ENCODE peak calls at places on chromosomes 6 and 20, in six cellular contexts. One of them, this sample, is unnamed.

GRCh38 chr6:57224769-57225515 is 2.8 kb upstream of the RAB23 start:
- DNase-seq in vagina: no peak
- DNase-seq in Peyer's patch: no peak
- DNase-seq in adrenal gland: no peak
- DNase-seq in tibial artery: no peak
- DNase-seq in body of pancreas: no peak
- DNase-seq in this sample: peak; percentile 68

GRCh38 chr20:38076548-38076947 is 43.0 kb downstream of the RPRD1B start:
- DNase-seq in vagina: no peak
- DNase-seq in Peyer's patch: no peak
- DNase-seq in adrenal gland: no peak
- DNase-seq in tibial artery: no peak
- DNase-seq in body of pancreas: no peak
- DNase-seq in this sample: no peak

GRCh38 chr6:111784423-111784822 is 88.8 kb downstream of the FYN start:
- DNase-seq in vagina: no peak
- DNase-seq in Peyer's patch: no peak
- DNase-seq in adrenal gland: no peak
- DNase-seq in tibial artery: no peak
- DNase-seq in body of pancreas: no peak
- DNase-seq in this sample: peak; percentile 36

GRCh38 chr20:34180460-34181108 is 60.6 kb upstream of the ASIP start:
- DNase-seq in vagina: no peak
- DNase-seq in Peyer's patch: no peak
- DNase-seq in adrenal gland: no peak
- DNase-seq in tibial artery: no peak
- DNase-seq in body of pancreas: peak; percentile 21
- DNase-seq in this sample: no peak

GRCh38 chr20:39523405-39523804 is 561.3 kb downstream of the DHX35 start:
- DNase-seq in vagina: no peak
- DNase-seq in Peyer's patch: no peak
- DNase-seq in adrenal gland: no peak
- DNase-seq in tibial artery: no peak
- DNase-seq in body of pancreas: no peak
- DNase-seq in this sample: no peak

GRCh38 chr20:62627901-62628612 is 14.2 kb upstream of the SLCO4A1 start:
- DNase-seq in vagina: no peak
- DNase-seq in Peyer's patch: peak; percentile 69
- DNase-seq in adrenal gland: no peak
- DNase-seq in tibial artery: no peak
- DNase-seq in body of pancreas: no peak
- DNase-seq in this sample: peak; percentile 34

GRCh38 chr20:49964964-49965780 is 17.6 kb upstream of the SNAI1 start:
- DNase-seq in vagina: no peak
- DNase-seq in Peyer's patch: no peak
- DNase-seq in adrenal gland: no peak
- DNase-seq in tibial artery: no peak
- DNase-seq in body of pancreas: no peak
- DNase-seq in this sample: no peak

GRCh38 chr20:1204547-1204946 is 1.3 kb downstream of the C20orf202 start:
- DNase-seq in vagina: no peak
- DNase-seq in Peyer's patch: no peak
- DNase-seq in adrenal gland: no peak
- DNase-seq in tibial artery: no peak
- DNase-seq in body of pancreas: no peak
- DNase-seq in this sample: no peak

GRCh38 chr6:37303891-37304503 is 46.1 kb upstream of the TMEM217 start:
- DNase-seq in vagina: no peak
- DNase-seq in Peyer's patch: no peak
- DNase-seq in adrenal gland: no peak
- DNase-seq in tibial artery: no peak
- DNase-seq in body of pancreas: no peak
- DNase-seq in this sample: peak; percentile 65

GRCh38 chr6:1870902-1871301 is 261.2 kb downstream of the FOXC1 start:
- DNase-seq in vagina: no peak
- DNase-seq in Peyer's patch: no peak
- DNase-seq in adrenal gland: no peak
- DNase-seq in tibial artery: no peak
- DNase-seq in body of pancreas: no peak
- DNase-seq in this sample: no peak

GRCh38 chr6:147268254-147268653 is 64.0 kb downstream of the STXBP5 start:
- DNase-seq in vagina: no peak
- DNase-seq in Peyer's patch: no peak
- DNase-seq in adrenal gland: no peak
- DNase-seq in tibial artery: no peak
- DNase-seq in body of pancreas: no peak
- DNase-seq in this sample: no peak

GRCh38 chr6:11273406-11274065 is 41.1 kb upstream of the NEDD9 start:
- DNase-seq in vagina: no peak
- DNase-seq in Peyer's patch: no peak
- DNase-seq in adrenal gland: no peak
- DNase-seq in tibial artery: no peak
- DNase-seq in body of pancreas: no peak
- DNase-seq in this sample: no peak

GRCh38 chr6:6712979-6713514 is 124.5 kb downstream of the LY86 start:
- DNase-seq in vagina: no peak
- DNase-seq in Peyer's patch: no peak
- DNase-seq in adrenal gland: no peak
- DNase-seq in tibial artery: no peak
- DNase-seq in body of pancreas: no peak
- DNase-seq in this sample: no peak

GRCh38 chr20:38043512-38044300 is 10.2 kb downstream of the RPRD1B start:
- DNase-seq in vagina: no peak
- DNase-seq in Peyer's patch: no peak
- DNase-seq in adrenal gland: no peak
- DNase-seq in tibial artery: no peak
- DNase-seq in body of pancreas: no peak
- DNase-seq in this sample: peak; percentile 93

DNA sequence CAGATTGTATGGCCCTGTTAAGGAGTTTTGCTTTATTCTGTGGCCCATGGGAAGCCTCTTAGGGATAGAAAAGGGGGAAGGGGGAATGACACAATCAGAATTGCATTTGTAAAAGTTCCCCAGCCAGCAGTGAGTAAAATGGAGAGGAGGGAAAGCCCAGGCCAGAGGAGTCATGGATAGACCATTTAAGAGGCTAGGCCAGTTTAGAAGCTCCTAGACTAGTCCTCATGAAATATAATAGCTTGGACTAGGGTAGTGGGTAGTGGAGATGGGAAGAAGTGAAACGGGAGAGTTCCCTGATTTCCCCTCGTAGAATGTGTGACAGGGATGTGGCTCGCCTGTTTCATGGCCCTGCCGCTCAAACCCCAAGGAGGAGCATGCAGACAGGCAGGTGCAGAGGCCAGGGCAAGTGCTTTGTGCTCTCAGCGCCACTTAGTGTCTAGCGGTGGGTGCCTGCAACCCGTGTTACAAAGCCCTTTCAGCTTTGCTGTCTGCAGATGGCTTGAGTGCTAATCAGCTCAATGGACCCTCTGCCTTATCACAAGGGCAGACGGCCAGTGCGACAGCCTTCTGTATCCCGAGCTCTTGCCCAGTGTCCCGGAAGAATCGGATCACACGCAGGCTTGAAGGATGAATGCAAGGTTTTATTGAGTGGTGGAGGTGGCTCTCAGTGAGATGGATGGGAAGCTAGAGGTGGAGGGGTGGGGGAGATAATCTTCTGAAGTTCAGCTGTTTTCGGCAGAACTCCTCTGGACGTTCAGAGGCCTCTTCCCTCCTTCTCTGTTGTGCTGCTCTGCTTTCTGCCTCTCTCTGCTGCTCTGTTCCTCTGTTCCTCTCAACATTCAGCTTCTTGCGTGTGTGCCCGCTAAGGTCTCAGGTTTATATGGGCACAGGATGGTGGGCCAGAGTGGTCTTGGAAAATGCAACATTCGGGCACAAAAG is 141.1 kb downstream of the CEP57L1 start:
- DNase-seq in vagina: no peak
- DNase-seq in Peyer's patch: no peak
- DNase-seq in adrenal gland: no peak
- DNase-seq in tibial artery: no peak
- DNase-seq in body of pancreas: peak; percentile 72
- DNase-seq in this sample: no peak
- TF ChIP-seq CTCF in vagina: no peak
- TF ChIP-seq CTCF in Peyer's patch: peak; percentile 70
- TF ChIP-seq CTCF in adrenal gland: no peak
- TF ChIP-seq CTCF in tibial artery: no peak
- TF ChIP-seq CTCF in body of pancreas: peak; percentile 19
- TF ChIP-seq CTCF in this sample: no peak

GRCh38 chr6:116064626-116065025 is 3.9 kb upstream of the FRK start:
- DNase-seq in vagina: no peak
- DNase-seq in Peyer's patch: no peak
- DNase-seq in adrenal gland: no peak
- DNase-seq in tibial artery: no peak
- DNase-seq in body of pancreas: no peak
- DNase-seq in this sample: no peak

GRCh38 chr6:116057766-116058165 is 2.9 kb downstream of the FRK start:
- DNase-seq in vagina: no peak
- DNase-seq in Peyer's patch: no peak
- DNase-seq in adrenal gland: no peak
- DNase-seq in tibial artery: no peak
- DNase-seq in body of pancreas: no peak
- DNase-seq in this sample: no peak

GRCh38 chr6:116062496-116062895 is 1.8 kb upstream of the FRK start:
- DNase-seq in vagina: no peak
- DNase-seq in Peyer's patch: no peak
- DNase-seq in adrenal gland: no peak
- DNase-seq in tibial artery: no peak
- DNase-seq in body of pancreas: no peak
- DNase-seq in this sample: no peak

GRCh38 chr6:116059713-116060571 is 749 bp downstream of the FRK start:
- DNase-seq in vagina: no peak
- DNase-seq in Peyer's patch: no peak
- DNase-seq in adrenal gland: no peak
- DNase-seq in tibial artery: no peak
- DNase-seq in body of pancreas: peak; percentile 53
- DNase-seq in this sample: peak; percentile 43

DNA sequence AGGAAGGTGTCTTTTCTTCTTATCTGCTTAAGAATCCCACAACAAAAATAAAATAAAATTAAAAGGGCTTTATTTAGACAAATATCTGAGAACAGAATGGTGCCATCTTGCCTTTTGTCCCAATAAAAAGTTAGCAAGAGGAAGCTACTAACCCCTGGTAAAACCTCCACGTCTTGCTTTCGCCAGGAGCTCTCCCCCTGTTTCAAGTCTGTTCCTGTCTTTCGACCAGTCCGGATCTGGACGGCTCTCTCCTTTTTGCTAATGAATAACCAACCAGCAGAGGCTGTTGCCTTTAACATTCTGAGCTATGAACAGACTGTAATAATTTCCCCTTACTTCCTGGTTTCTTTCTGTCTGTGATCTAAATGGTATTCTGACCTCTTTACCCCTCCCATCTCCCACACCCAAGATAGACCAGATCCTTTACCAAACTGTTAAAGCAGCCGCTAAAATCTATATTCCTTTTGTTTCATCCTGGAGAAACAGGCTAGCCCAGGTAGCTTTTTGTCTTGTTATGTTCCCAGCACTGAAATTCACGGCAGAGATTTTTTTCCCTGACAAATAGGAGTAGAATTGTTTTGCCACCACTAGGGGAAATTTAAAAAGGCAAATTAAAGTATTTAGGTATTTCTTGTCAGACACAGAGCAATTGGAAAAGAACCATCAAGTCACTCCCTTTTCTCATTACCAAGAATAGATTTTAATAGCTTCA is at the start of gene FRK:
- DNase-seq in vagina: no peak
- DNase-seq in Peyer's patch: no peak
- DNase-seq in adrenal gland: no peak
- DNase-seq in tibial artery: peak; percentile 74
- DNase-seq in body of pancreas: peak; percentile 78
- DNase-seq in this sample: peak; percentile 59
- H3K4me3 ChIP-seq in vagina: peak within 1 kb of the TSS; percentile 42
- H3K4me3 ChIP-seq in Peyer's patch: peak within 1 kb of the TSS; percentile 53
- H3K4me3 ChIP-seq in adrenal gland: no peak within 1 kb of the TSS
- H3K4me3 ChIP-seq in tibial artery: peak within 1 kb of the TSS; percentile 62
- H3K4me3 ChIP-seq in body of pancreas: peak within 1 kb of the TSS; percentile 12
- H3K4me3 ChIP-seq in this sample: peak within 1 kb of the TSS; percentile 40

GRCh38 chr6:17276766-17277165 is 4.4 kb upstream of the RBM24 start:
- DNase-seq in vagina: no peak
- DNase-seq in Peyer's patch: no peak
- DNase-seq in adrenal gland: no peak
- DNase-seq in tibial artery: no peak
- DNase-seq in body of pancreas: no peak
- DNase-seq in this sample: no peak

GRCh38 chr6:17268114-17268513 is 13.0 kb upstream of the RBM24 start:
- DNase-seq in vagina: no peak
- DNase-seq in Peyer's patch: no peak
- DNase-seq in adrenal gland: no peak
- DNase-seq in tibial artery: no peak
- DNase-seq in body of pancreas: no peak
- DNase-seq in this sample: no peak

GRCh38 chr6:17269840-17270239 is 11.3 kb upstream of the RBM24 start:
- DNase-seq in vagina: no peak
- DNase-seq in Peyer's patch: no peak
- DNase-seq in adrenal gland: no peak
- DNase-seq in tibial artery: no peak
- DNase-seq in body of pancreas: no peak
- DNase-seq in this sample: no peak

GRCh38 chr6:17267586-17267985 is 13.6 kb upstream of the RBM24 start:
- DNase-seq in vagina: no peak
- DNase-seq in Peyer's patch: no peak
- DNase-seq in adrenal gland: no peak
- DNase-seq in tibial artery: no peak
- DNase-seq in body of pancreas: no peak
- DNase-seq in this sample: no peak

DNA sequence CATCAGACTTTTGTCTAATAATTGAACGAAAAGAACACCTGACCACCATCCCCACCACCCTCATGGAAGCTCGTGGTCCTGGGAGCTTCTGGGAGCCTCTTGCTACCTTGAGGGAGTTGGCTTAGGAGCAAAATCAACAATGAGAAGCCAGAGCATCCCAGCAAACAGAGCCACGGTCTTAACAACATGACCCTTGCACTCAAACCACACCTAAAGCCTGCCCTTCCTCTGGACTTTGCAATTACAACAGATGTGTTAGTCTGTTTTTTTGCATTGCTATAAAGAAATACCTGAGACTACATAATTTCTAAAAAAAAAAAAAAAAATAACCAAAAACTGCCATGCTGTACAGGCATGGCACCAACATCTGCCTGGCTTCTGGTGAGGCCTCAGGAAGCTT is 9.5 kb upstream of the RBM24 start:
- DNase-seq in vagina: no peak
- DNase-seq in Peyer's patch: no peak
- DNase-seq in adrenal gland: no peak
- DNase-seq in tibial artery: no peak
- DNase-seq in body of pancreas: no peak
- DNase-seq in this sample: no peak
- TF ChIP-seq CTCF in vagina: no peak
- TF ChIP-seq CTCF in Peyer's patch: no peak
- TF ChIP-seq CTCF in adrenal gland: no peak
- TF ChIP-seq CTCF in tibial artery: no peak
- TF ChIP-seq CTCF in body of pancreas: no peak
- TF ChIP-seq CTCF in this sample: no peak

DNA sequence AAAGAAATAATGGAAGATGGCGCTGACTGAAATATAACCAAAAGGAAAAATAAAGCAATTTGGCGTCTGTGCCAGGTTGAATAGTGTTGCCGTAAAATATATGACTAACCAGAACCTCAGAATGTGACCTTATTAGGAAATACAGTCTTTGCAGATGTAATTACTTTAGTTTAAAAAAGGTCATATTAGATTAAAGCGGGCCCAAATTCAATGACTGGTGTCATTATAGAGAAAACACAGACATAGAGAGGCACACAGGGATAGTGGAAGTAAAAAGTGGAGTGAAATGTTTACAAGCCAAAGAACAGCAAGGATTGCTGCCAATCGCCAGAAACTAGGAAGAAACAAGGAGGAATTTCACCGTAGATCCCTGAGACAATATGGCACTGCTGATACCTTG is 521.2 kb downstream of the FRK start:
- DNase-seq in vagina: no peak
- DNase-seq in Peyer's patch: no peak
- DNase-seq in adrenal gland: no peak
- DNase-seq in tibial artery: no peak
- DNase-seq in body of pancreas: no peak
- DNase-seq in this sample: no peak
- H3K4me3 ChIP-seq in vagina: no peak overlapping the region
- H3K4me3 ChIP-seq in Peyer's patch: no peak overlapping the region
- H3K4me3 ChIP-seq in adrenal gland: no peak overlapping the region
- H3K4me3 ChIP-seq in tibial artery: no peak overlapping the region
- H3K4me3 ChIP-seq in body of pancreas: no peak overlapping the region
- H3K4me3 ChIP-seq in this sample: no peak overlapping the region